ENCODE peak calls at places on chromosomes 5 and 9, in four cellular contexts. One of them, this sample, is unnamed. For H3K9me3, the result is how much of the 10 kb centered on the place peaks cover.

GRCh38 chr9:114174557-114174875 is 19.2 kb downstream of the COL27A1 start:
- DNase-seq in HCT116: no peak
- DNase-seq in endothelial cell of umbilical vein: no peak
- DNase-seq in stomach: no peak
- DNase-seq in this sample: no peak

GRCh38 chr5:16690243-16690839 is 73.5 kb upstream of the RETREG1 start:
- DNase-seq in stomach: no peak
- DNase-seq in endothelial cell of umbilical vein: peak
- DNase-seq in HCT116: peak
- DNase-seq in this sample: no peak

GRCh38 chr5:61332369-61332745 is 299 bp downstream of the ZSWIM6 start:
- DNase-seq in stomach: peak
- DNase-seq in endothelial cell of umbilical vein: no peak
- DNase-seq in HCT116: no peak
- DNase-seq in this sample: no peak

GRCh38 chr5:33662721-33663435 is 222.1 kb downstream of the TARS1 start:
- DNase-seq in endothelial cell of umbilical vein: no peak
- DNase-seq in stomach: no peak
- DNase-seq in HCT116: no peak
- DNase-seq in this sample: no peak

GRCh38 chr5:86786955-86787354 is 169.2 kb downstream of the COX7C start:
- DNase-seq in stomach: no peak
- DNase-seq in endothelial cell of umbilical vein: no peak
- DNase-seq in HCT116: no peak
- DNase-seq in this sample: no peak

GRCh38 chr5:158074992-158075769 is 216.2 kb upstream of the CLINT1 start:
- DNase-seq in stomach: peak
- DNase-seq in endothelial cell of umbilical vein: peak
- DNase-seq in HCT116: peak
- DNase-seq in this sample: no peak

GRCh38 chr5:109558952-109559351 is 130.8 kb upstream of the MAN2A1 start:
- DNase-seq in stomach: no peak
- DNase-seq in HCT116: no peak
- DNase-seq in endothelial cell of umbilical vein: no peak
- DNase-seq in this sample: no peak

GRCh38 chr5:172840778-172841154 is 6.7 kb downstream of the ERGIC1 start:
- DNase-seq in stomach: no peak
- DNase-seq in HCT116: no peak
- DNase-seq in endothelial cell of umbilical vein: no peak
- DNase-seq in this sample: peak

GRCh38 chr9:78539904-78540303 is 243.0 kb downstream of the PSAT1 start:
- DNase-seq in stomach: no peak
- DNase-seq in endothelial cell of umbilical vein: no peak
- DNase-seq in HCT116: no peak
- DNase-seq in this sample: no peak

GRCh38 chr5:78779771-78780616 is 131.4 kb upstream of the LHFPL2 start:
- DNase-seq in stomach: no peak
- DNase-seq in HCT116: no peak
- DNase-seq in endothelial cell of umbilical vein: peak
- DNase-seq in this sample: no peak

DNA sequence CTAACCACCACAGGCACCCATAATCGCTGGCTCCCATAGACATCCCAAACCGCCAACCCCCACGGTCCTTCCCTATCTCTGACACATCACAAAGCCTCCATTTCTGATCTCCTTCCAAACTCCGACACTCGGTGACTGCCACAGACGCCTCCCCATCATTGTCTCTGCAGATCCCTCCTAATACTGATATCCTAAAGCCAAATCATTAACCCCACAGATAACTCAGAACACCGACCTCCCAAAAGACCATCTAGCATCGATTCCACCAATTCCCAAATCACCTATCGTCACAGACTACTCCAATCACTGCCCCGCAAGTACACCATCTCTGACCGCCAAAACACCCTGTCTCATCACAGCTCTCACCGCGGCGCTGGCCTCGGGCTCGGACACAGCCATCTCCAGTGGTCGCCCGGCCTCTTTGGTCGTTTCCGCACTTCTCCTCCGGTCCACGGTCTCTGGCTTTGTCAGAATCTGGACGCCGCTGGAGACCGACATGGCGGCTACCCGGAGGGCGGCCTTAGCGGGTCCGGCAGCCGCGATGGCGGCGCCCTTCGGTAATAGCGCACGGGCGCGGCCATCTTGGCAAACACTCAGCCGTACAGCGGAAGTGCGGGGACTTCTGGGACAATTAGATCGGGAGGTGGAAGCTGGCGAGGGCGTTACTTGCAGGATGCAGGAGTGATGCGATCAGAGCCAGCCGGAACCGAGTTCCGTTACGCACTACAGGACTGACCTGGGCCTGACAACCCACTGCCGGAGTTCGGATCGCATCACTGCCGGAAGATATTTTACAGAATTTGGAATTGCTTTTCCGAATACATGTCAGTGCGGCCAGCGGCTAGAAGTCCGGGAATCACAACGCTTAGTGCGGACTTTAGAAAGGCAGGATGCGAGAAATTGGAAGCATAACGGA is at the start of gene ZFP37:
- DNase-seq in HCT116: peak
- DNase-seq in stomach: peak
- DNase-seq in endothelial cell of umbilical vein: peak
- DNase-seq in this sample: peak
- H3K9me3 ChIP-seq in HCT116: under half
- H3K9me3 ChIP-seq in stomach: half or more
- H3K9me3 ChIP-seq in endothelial cell of umbilical vein: under half
- H3K9me3 ChIP-seq in this sample: under half

DNA sequence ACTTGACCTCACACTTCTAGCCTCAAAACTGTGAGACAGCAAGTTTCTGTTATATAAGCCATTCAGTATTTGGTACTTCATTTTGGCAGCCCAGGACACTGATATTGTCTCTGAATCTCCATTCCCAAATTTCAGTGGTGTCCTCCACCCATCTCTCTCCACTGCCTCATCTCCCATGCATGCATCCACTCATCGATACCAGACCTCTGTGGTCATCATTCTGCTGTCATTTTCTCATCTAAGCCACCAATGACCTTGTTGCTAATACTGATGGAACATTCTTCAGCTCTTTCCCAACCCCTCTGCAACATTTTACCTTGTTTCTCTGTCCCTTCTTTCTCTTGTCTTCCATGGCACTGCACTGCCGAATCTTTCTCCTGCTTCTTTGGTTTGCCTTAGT is 221.8 kb downstream of the SNX18 start:
- DNase-seq in HCT116: no peak
- DNase-seq in stomach: no peak
- DNase-seq in endothelial cell of umbilical vein: no peak
- DNase-seq in this sample: no peak
- TF ChIP-seq POLR2AphosphoS5 in HCT116: no peak
- TF ChIP-seq POLR2AphosphoS5 in stomach: no peak
- TF ChIP-seq POLR2AphosphoS5 in endothelial cell of umbilical vein: no peak
- TF ChIP-seq POLR2AphosphoS5 in this sample: no peak

GRCh38 chr9:83934569-83935275 is 13.5 kb upstream of the KIF27 start:
- DNase-seq in endothelial cell of umbilical vein: no peak
- DNase-seq in stomach: no peak
- DNase-seq in HCT116: no peak
- DNase-seq in this sample: no peak
- H3K4me3 ChIP-seq in endothelial cell of umbilical vein: no peak
- H3K4me3 ChIP-seq in stomach: no peak
- H3K4me3 ChIP-seq in HCT116: no peak
- H3K4me3 ChIP-seq in this sample: no peak

GRCh38 chr5:140767444-140767843 is 18.5 kb upstream of the PCDHA1 start:
- DNase-seq in HCT116: no peak
- DNase-seq in endothelial cell of umbilical vein: no peak
- DNase-seq in stomach: no peak
- DNase-seq in this sample: no peak

DNA sequence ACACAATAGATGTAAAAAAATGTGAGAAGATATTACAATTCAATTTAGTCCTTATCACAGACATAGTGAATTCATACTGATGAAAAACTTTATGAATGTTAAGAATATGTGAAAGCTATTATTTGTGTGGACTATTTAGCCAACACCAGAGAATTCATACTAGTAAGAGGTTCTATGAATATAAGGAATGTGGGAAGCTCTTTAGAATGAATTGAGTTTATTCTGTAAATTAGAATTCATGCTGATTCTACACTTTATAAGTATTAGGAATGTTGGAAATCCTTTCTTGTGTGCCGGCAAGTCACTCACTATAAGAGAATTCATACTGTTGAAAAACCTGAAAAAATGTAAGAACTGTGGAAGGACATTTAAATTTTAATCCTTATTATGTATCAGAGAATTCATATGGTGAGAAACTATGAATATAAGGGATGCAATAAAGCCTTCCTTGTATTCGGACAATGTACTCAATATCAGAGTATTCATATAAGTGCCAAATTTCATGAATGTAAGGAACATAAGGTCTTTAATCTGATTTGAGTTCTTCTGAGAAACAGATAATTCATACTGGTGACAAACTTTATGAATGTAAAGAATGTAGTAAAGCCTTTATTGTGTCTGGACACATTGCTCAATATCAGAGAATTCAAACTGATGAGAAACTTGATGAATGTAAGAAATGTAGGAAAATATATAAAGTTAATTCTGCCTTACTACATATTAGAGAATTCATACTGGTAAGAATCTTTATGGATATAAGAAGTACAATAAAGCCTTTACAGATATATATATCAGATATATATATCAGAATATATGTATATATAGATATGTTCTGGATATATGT is 21.5 kb upstream of the PCDHA1 start:
- DNase-seq in stomach: no peak
- DNase-seq in endothelial cell of umbilical vein: peak
- DNase-seq in HCT116: no peak
- DNase-seq in this sample: no peak
- H3K9me3 ChIP-seq in stomach: half or more
- H3K9me3 ChIP-seq in endothelial cell of umbilical vein: under half
- H3K9me3 ChIP-seq in HCT116: under half
- H3K9me3 ChIP-seq in this sample: half or more

GRCh38 chr5:8457187-8458037 is 588.5 kb downstream of the MTRR start:
- DNase-seq in endothelial cell of umbilical vein: peak
- DNase-seq in HCT116: no peak
- DNase-seq in stomach: peak
- DNase-seq in this sample: peak
- TF ChIP-seq POLR2AphosphoS5 in endothelial cell of umbilical vein: no peak
- TF ChIP-seq POLR2AphosphoS5 in HCT116: no peak
- TF ChIP-seq POLR2AphosphoS5 in stomach: peak
- TF ChIP-seq POLR2AphosphoS5 in this sample: peak

DNA sequence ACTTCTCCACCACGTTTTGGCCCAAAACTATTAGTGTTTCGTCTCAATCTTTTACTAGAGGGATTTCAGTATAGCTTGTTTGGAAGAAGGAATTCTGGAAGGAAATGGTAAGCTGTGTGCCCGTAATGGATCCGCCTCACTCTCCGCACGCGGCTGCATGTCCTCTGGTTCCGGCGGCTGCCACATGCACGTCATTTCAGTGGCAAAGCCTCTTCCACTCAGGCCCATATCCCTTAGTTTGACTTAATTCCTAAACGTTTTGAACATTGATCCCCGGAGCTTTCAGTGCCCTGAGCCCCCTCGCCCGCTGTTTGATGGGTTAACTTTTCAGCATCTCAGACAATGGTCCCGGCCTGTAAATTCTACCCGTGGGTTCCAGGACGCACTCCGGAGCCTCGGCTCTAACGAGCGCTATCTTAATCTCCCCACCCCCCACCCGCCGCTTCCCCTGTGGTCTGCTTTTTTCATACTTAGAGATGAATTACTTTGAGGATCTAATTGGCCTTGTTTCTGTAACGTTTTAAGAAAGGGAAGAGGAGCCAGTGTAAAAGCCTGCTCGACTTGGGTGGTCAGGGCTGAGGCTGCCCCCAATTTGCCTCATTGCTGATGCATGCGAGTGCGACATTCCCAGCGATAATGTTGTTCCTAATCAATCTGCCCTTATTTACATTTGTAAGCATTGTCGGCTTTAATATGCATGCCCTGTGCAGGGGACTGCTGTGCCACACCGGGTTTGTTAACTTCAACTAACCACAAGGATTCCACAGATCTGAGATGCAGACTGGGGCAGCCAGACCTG is 4.6 kb downstream of the PTCH1 start:
- DNase-seq in endothelial cell of umbilical vein: no peak
- DNase-seq in stomach: no peak
- DNase-seq in HCT116: no peak
- DNase-seq in this sample: no peak
- H3K4me3 ChIP-seq in endothelial cell of umbilical vein: peak
- H3K4me3 ChIP-seq in stomach: peak
- H3K4me3 ChIP-seq in HCT116: peak
- H3K4me3 ChIP-seq in this sample: no peak

GRCh38 chr5:179033004-179033580 is 9.5 kb downstream of the ZNF879 start:
- DNase-seq in HCT116: no peak
- DNase-seq in stomach: no peak
- DNase-seq in endothelial cell of umbilical vein: no peak
- DNase-seq in this sample: no peak
- H3K9me3 ChIP-seq in HCT116: under half
- H3K9me3 ChIP-seq in stomach: half or more
- H3K9me3 ChIP-seq in endothelial cell of umbilical vein: under half
- H3K9me3 ChIP-seq in this sample: half or more

DNA sequence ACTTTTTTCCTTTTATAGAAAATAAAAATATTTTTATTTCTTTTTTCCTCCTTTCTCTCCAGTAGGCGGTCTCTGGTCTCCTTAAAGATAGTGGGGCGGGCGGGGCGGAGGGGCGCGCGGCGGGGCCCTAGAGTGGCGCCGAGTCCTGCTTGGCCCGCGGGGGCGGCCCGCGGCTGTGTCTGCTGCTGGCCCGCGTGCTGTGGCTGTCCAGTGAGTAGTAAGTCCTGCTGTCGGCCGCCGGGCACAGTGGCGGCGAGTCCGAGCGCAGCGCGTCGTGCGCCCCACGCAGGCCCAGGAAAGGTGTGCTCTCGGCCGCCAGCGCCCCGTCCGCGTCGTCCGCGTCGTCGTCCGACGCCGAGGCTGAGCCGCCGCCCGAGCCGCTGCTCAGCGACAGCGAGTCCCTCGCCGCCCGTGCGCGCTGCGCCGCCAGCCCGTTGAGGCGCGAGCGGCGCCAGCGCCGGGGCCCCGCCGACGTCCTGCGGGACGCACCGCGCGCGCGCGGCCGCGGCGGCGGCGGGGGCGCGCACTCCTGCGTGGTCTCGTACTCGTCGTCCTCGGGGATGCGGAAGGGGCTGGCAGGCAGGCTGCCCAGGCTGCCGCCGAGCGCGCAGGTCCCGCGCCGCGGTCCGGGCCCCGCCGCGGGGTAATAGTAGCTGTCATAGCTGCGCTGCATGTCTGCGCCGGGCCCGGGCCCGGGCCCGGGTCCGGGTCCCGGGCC is 52.3 kb downstream of the PSD2 start:
- DNase-seq in stomach: peak
- DNase-seq in HCT116: no peak
- DNase-seq in endothelial cell of umbilical vein: peak
- DNase-seq in this sample: peak
- TF ChIP-seq POLR2AphosphoS5 in stomach: no peak
- TF ChIP-seq POLR2AphosphoS5 in HCT116: peak
- TF ChIP-seq POLR2AphosphoS5 in endothelial cell of umbilical vein: peak
- TF ChIP-seq POLR2AphosphoS5 in this sample: peak

This sample was measured in spleen.